ENCODE peak calls at places on chromosomes 3 and 15, in five cellular contexts. Z is stimulated activated CD8-positive, alpha-beta memory T cell treated with anti-CD3 and anti-CD28 coated beads, Interleukin-7, amount 100 ng/mL, for 24 hours; R is cardiac muscle cell; W is GM06990; Y is stromal cell of bone marrow. M is an unnamed sample.

GRCh38 chr3:143442761-143443477 is 323.3 kb downstream of the CHST2 start:
- DNase-seq in R (no peak), W (no peak), Y (peak), Z (no peak), M (no peak)

GRCh38 chr15:85282504-85283115 is 97.8 kb upstream of the AKAP13 start:
- DNase-seq in R (peak), Z (no peak), W (no peak), Y (peak), M (no peak)

GRCh38 chr3:66836363-66837152 is 161.5 kb upstream of the KBTBD8 start:
- DNase-seq in W (no peak), R (no peak), Z (no peak), Y (no peak), M (no peak)

GRCh38 chr3:127446756-127447155 is 143.8 kb downstream of the TPRA1 start:
- DNase-seq in R (no peak), Z (no peak), W (no peak), Y (no peak), M (no peak)

GRCh38 chr3:106333911-106334618 is 465.3 kb upstream of the CBLB start:
- DNase-seq in R (peak), Y (peak), W (no peak), Z (peak), M (no peak)

GRCh38 chr3:14145670-14146380 is 21.0 kb downstream of the TMEM43 start:
- DNase-seq in Y (no peak), Z (no peak), R (no peak), W (no peak), M (peak)

GRCh38 chr3:40780801-40781406 is 256.1 kb downstream of the ZNF621 start:
- DNase-seq in Y (peak), R (peak), W (no peak), Z (no peak), M (no peak)

GRCh38 chr3:69306239-69307185 is 79.4 kb downstream of the FRMD4B start:
- DNase-seq in W (peak), Z (peak), R (peak), Y (peak), M (peak)

GRCh38 chr3:32551496-32551895 is 19.2 kb downstream of the DYNC1LI1 start:
- DNase-seq in W (no peak), Z (no peak), Y (no peak), R (no peak), M (no peak)

GRCh38 chr3:164458986-164459385 is 619.3 kb downstream of the SI start:
- DNase-seq in Z (no peak), W (no peak), R (peak), Y (peak), M (no peak)

GRCh38 chr3:48130321-48130881 is 57.8 kb downstream of the CDC25A start:
- DNase-seq in Z (no peak), W (no peak), Y (peak), R (peak), M (no peak)

GRCh38 chr3:104126864-104127553 is 1239.7 kb upstream of the ALCAM start:
- DNase-seq in Y (no peak), Z (no peak), W (no peak), R (no peak), M (no peak)

GRCh38 chr3:30610702-30611410 is 4.5 kb downstream of the TGFBR2 start:
- DNase-seq in R (no peak), W (no peak), Y (no peak), Z (no peak), M (no peak)

GRCh38 chr15:97995192-97995591 is 34.7 kb downstream of the ARRDC4 start:
- DNase-seq in Z (no peak), Y (no peak), R (no peak), W (no peak), M (no peak)

GRCh38 chr3:25783661-25784512 is 644 bp upstream of the NGLY1 start:
- DNase-seq in Y (peak), Z (no peak), W (peak), R (peak), M (no peak)

GRCh38 chr15:96054029-96054428 is 276.5 kb upstream of the NR2F2 start:
- DNase-seq in Y (no peak), Z (no peak), R (no peak), W (no peak), M (no peak)

GRCh38 chr3:120173056-120173675 is 78.9 kb upstream of the GSK3B start:
- DNase-seq in Y (no peak), W (no peak), R (no peak), Z (no peak), M (no peak)

GRCh38 chr15:74529911-74530310 is 11.1 kb upstream of the ARID3B start:
- DNase-seq in W (no peak), Y (no peak), R (peak), Z (no peak), M (no peak)

GRCh38 chr15:68374346-68374745 is 57.6 kb downstream of the ITGA11 start:
- DNase-seq in W (no peak), Z (no peak), R (no peak), Y (no peak), M (no peak)

GRCh38 chr3:46396129-46396528 is 10.7 kb downstream of the CCR5AS start:
- DNase-seq in R (no peak), Y (no peak), W (no peak), Z (no peak), M (no peak)

GRCh38 chr15:76994001-76994400 is 925 bp upstream of the PSTPIP1 start:
- DNase-seq in W (no peak), Y (no peak), Z (no peak), R (no peak), M (peak)

GRCh38 chr3:146594843-146595482 is 10.2 kb downstream of the PLSCR5 start:
- DNase-seq in R (peak), W (no peak), Z (no peak), Y (peak), M (no peak)

GRCh38 chr3:181213347-181213746 is 223.8 kb upstream of the DNAJC19 start:
- DNase-seq in W (no peak), Y (no peak), Z (no peak), R (no peak), M (no peak)

GRCh38 chr3:172595648-172596393 is 72.6 kb upstream of the TNFSF10 start:
- DNase-seq in R (peak), W (peak), Y (peak), Z (no peak), M (peak)

GRCh38 chr3:119084371-119085069 is 49.9 kb upstream of the IGSF11 start:
- DNase-seq in R (no peak), W (no peak), Z (no peak), Y (no peak), M (no peak)

GRCh38 chr3:99108508-99108907 is 207.0 kb upstream of the DCBLD2 start:
- DNase-seq in Y (peak), Z (no peak), W (no peak), R (peak), M (no peak)

M was measured in CD8-positive, alpha-beta T cell.